ENCODE peak calls at places on chromosome 20, in six cellular contexts. D is cardiac muscle cell, H is KBM-7, B is heart left ventricle, I is NCI-H524 treated with DMSO at 0.1 percent for 48 hours, Y is NB4. X is an unnamed sample.
A peak's percentile ranks its signal among the peaks of the same experiment; 100 is the strongest.

GRCh38 chr20:23284009-23284408 is 66.6 kb upstream of the NXT1 start:
- DNase-seq in I (no peak), B (no peak), D (no peak), Y (no peak), H (no peak), X (no peak)

GRCh38 chr20:33600414-33600813 is 61.7 kb upstream of the C20orf144 start:
- DNase-seq in B (no peak), I (no peak), D (no peak), Y (no peak), H (no peak), X (no peak)

GRCh38 chr20:35511814-35512420 is 17.5 kb downstream of the C20orf173 start:
- DNase-seq in H (peak; percentile 44), I (no peak), B (no peak), Y (peak; percentile 47), D (peak; percentile 67), X (peak; percentile 51)

GRCh38 chr20:23043376-23043775 is 6.1 kb downstream of the THBD start:
- DNase-seq in Y (no peak), H (no peak), I (no peak), B (no peak), D (no peak), X (no peak)

GRCh38 chr20:60113024-60113724 is 155.0 kb downstream of the CDH26 start:
- DNase-seq in H (peak; percentile 72), I (peak; percentile 56), D (no peak), Y (peak; percentile 68), B (no peak), X (no peak)

GRCh38 chr20:33685328-33686007 is 717 bp downstream of the E2F1 start:
- DNase-seq in H (peak; percentile 54), Y (peak; percentile 88), D (no peak), B (no peak), I (peak; percentile 97), X (peak; percentile 62)

GRCh38 chr20:5718896-5719595 is 31.2 kb upstream of the SHLD1 start:
- DNase-seq in H (no peak), B (no peak), D (no peak), I (no peak), Y (no peak), X (no peak)

GRCh38 chr20:22341508-22341907 is 242.9 kb downstream of the FOXA2 start:
- DNase-seq in D (peak; percentile 2), H (no peak), Y (no peak), B (no peak), I (no peak), X (no peak)

GRCh38 chr20:36390719-36391415 is 84.7 kb downstream of the DLGAP4 start:
- DNase-seq in H (no peak), I (no peak), B (no peak), Y (no peak), D (no peak), X (no peak)

GRCh38 chr20:15205023-15205422 is 867.6 kb upstream of the FLRT3 start:
- DNase-seq in I (no peak), D (no peak), Y (no peak), B (no peak), H (no peak), X (no peak)

GRCh38 chr20:57573893-57574292 is 13.0 kb downstream of the PCK1 start:
- DNase-seq in Y (no peak), H (no peak), D (no peak), I (no peak), B (no peak), X (peak; percentile 3)

GRCh38 chr20:37316775-37317170 is 27.3 kb downstream of the MANBAL start:
- DNase-seq in H (no peak), D (no peak), I (no peak), B (no peak), Y (no peak), X (no peak)

GRCh38 chr20:61940491-61940890 is 125.2 kb downstream of the TAF4 start:
- DNase-seq in Y (no peak), D (no peak), H (no peak), I (no peak), B (no peak), X (no peak)

GRCh38 chr20:49821381-49821780 is 8.8 kb downstream of the SLC9A8 start:
- DNase-seq in H (no peak), Y (no peak), B (no peak), D (no peak), I (no peak), X (no peak)

GRCh38 chr20:46670585-46671584 is 18.4 kb downstream of the TP53RK start:
- DNase-seq in I (no peak), Y (no peak), B (no peak), H (no peak), D (no peak), X (no peak)

GRCh38 chr20:41063442-41063841 is 34.8 kb downstream of the TOP1 start:
- DNase-seq in H (peak; percentile 35), I (no peak), B (no peak), Y (no peak), D (no peak), X (peak; percentile 65)

GRCh38 chr20:21033817-21034216 is 72.3 kb downstream of the LINC00237 start:
- DNase-seq in I (no peak), H (no peak), B (no peak), D (no peak), Y (no peak), X (no peak)

GRCh38 chr20:2705931-2706645 is 13.5 kb downstream of the EBF4 start:
- DNase-seq in B (no peak), I (no peak), D (no peak), H (no peak), Y (no peak), X (no peak)

GRCh38 chr20:64261138-64261537 is 5.6 kb downstream of the PCMTD2 start:
- DNase-seq in I (no peak), B (no peak), Y (no peak), H (no peak), D (peak; percentile 67), X (no peak)

GRCh38 chr20:48861444-48861843 is 33.6 kb upstream of the PREX1 start:
- DNase-seq in B (no peak), Y (no peak), D (no peak), H (no peak), I (no peak), X (no peak)

GRCh38 chr20:8837396-8837795 is 231.5 kb upstream of the PLCB4 start:
- DNase-seq in B (no peak), D (peak; percentile 21), Y (no peak), H (no peak), I (no peak), X (no peak)

GRCh38 chr20:17612287-17612974 is 42.6 kb downstream of the DSTN start:
- DNase-seq in B (peak; percentile 65), Y (peak; percentile 71), H (no peak), I (no peak), D (peak; percentile 72), X (no peak)

GRCh38 chr20:13029687-13030510 is 21.1 kb downstream of the SPTLC3 start:
- DNase-seq in B (no peak), H (no peak), I (no peak), Y (peak; percentile 36), D (peak; percentile 84), X (no peak)

GRCh38 chr20:48795732-48796131 is 32.1 kb downstream of the PREX1 start:
- DNase-seq in D (no peak), H (no peak), I (no peak), B (no peak), Y (no peak), X (no peak)

GRCh38 chr20:31605902-31606677 is 1.0 kb downstream of the ID1 start:
- DNase-seq in Y (peak; percentile 36), H (peak; percentile 41), B (peak; percentile 69), I (no peak), D (peak; percentile 39), X (peak; percentile 35)

GRCh38 chr20:819680-820327 is 13.7 kb upstream of the FAM110A start:
- DNase-seq in I (no peak), D (no peak), B (no peak), Y (no peak), H (no peak), X (no peak)

GRCh38 chr20:7113577-7114466 is 346.3 kb downstream of the BMP2 start:
- DNase-seq in D (peak; percentile 61), I (no peak), H (peak; percentile 25), Y (peak; percentile 54), B (peak; percentile 50), X (peak; percentile 38)

GRCh38 chr20:45373353-45374100 is 4.6 kb downstream of the TP53TG5 start:
- DNase-seq in Y (peak; percentile 86), D (peak; percentile 88), H (peak; percentile 82), B (peak; percentile 94), I (peak; percentile 28), X (peak; percentile 87)

GRCh38 chr20:63191400-63191799 is 24.5 kb downstream of the YTHDF1 start:
- DNase-seq in I (peak; percentile 83), D (no peak), Y (no peak), H (no peak), B (no peak), X (no peak)

GRCh38 chr20:49572857-49573256 is 4.9 kb upstream of the PTGIS start:
- DNase-seq in H (no peak), D (no peak), B (no peak), I (no peak), Y (no peak), X (no peak)

GRCh38 chr20:16904751-16905150 is 156.6 kb downstream of the OTOR start:
- DNase-seq in Y (peak; percentile 10), H (no peak), D (no peak), I (no peak), B (no peak), X (peak; percentile 5)

GRCh38 chr20:23640873-23641667 is 3.3 kb upstream of the CST3 start:
- DNase-seq in H (no peak), B (no peak), D (no peak), Y (no peak), I (no peak), X (no peak)

GRCh38 chr20:59055302-59055701 is 12.7 kb upstream of the PRELID3B start:
- DNase-seq in H (no peak), B (no peak), D (peak; percentile 34), I (no peak), Y (peak; percentile 25), X (no peak)

X was measured in OCI-M1.